ENCODE peak calls at places on chromosomes 5 and 9, in six cellular contexts. B, J, U, G, N and A are unnamed samples.

GRCh38 chr5:59828623-59829022 is 64.9 kb downstream of the PDE4D start:
- DNase-seq in B (no peak), J (no peak), U (no peak), G (peak), N (no peak), A (no peak)

GRCh38 chr9:120452631-120453030 is 127.3 kb downstream of the CDK5RAP2 start:
- DNase-seq in B (no peak), J (no peak), U (no peak), G (no peak), N (no peak), A (no peak)

GRCh38 chr5:54646285-54647101 is 128.9 kb downstream of the SNX18 start:
- DNase-seq in B (peak), J (peak), U (peak), G (peak), N (peak), A (peak)

GRCh38 chr9:70861376-70861775 is 260.0 kb downstream of the TRPM3 start:
- DNase-seq in B (no peak), J (no peak), U (no peak), G (no peak), N (no peak), A (no peak)

GRCh38 chr5:146084376-146084775 is 21.0 kb downstream of the PLAC8L1 start:
- DNase-seq in B (no peak), J (no peak), U (no peak), G (no peak), N (no peak), A (no peak)

GRCh38 chr5:79959407-79959806 is 31.7 kb downstream of the MTX3 start:
- DNase-seq in B (no peak), J (no peak), U (no peak), G (no peak), N (no peak), A (no peak)

GRCh38 chr9:32350682-32351081 is 33.8 kb upstream of the ACO1 start:
- DNase-seq in B (no peak), J (peak), U (no peak), G (peak), N (no peak), A (no peak)

GRCh38 chr5:93607367-93608258 is 24.6 kb downstream of the NR2F1 start:
- DNase-seq in B (no peak), J (peak), U (no peak), G (peak), N (no peak), A (no peak)

GRCh38 chr5:139774980-139775654 is 20.5 kb upstream of the PSD2 start:
- DNase-seq in B (peak), J (peak), U (no peak), G (peak), N (peak), A (no peak)

GRCh38 chr9:73543727-73544126 is 392.1 kb downstream of the ANXA1 start:
- DNase-seq in B (no peak), J (no peak), U (no peak), G (no peak), N (no peak), A (no peak)

GRCh38 chr9:113570749-113571711 is 107.5 kb downstream of the RGS3 start:
- DNase-seq in B (no peak), J (no peak), U (no peak), G (peak), N (no peak), A (no peak)

GRCh38 chr9:89872913-89873707 is 268.3 kb downstream of the GADD45G start:
- DNase-seq in B (no peak), J (no peak), U (no peak), G (no peak), N (no peak), A (no peak)

GRCh38 chr5:176620333-176620981 is 9.9 kb downstream of the SNCB start:
- DNase-seq in B (no peak), J (peak), U (no peak), G (no peak), N (no peak), A (no peak)

GRCh38 chr9:36517131-36517530 is 55.6 kb upstream of the MELK start:
- DNase-seq in B (no peak), J (no peak), U (no peak), G (peak), N (no peak), A (peak)

GRCh38 chr9:97527626-97528528 is 26.4 kb downstream of the TMOD1 start:
- DNase-seq in B (no peak), J (no peak), U (no peak), G (no peak), N (no peak), A (no peak)

GRCh38 chr9:32500768-32501167 is 25.2 kb downstream of the RIGI start:
- DNase-seq in B (no peak), J (no peak), U (no peak), G (peak), N (no peak), A (peak)

GRCh38 chr5:135332519-135333150 is 66.4 kb downstream of the MACROH2A1 start:
- DNase-seq in B (no peak), J (peak), U (peak), G (peak), N (no peak), A (peak)

GRCh38 chr5:16540421-16540820 is 74.8 kb upstream of the ZNF622 start:
- DNase-seq in B (no peak), J (peak), U (no peak), G (peak), N (no peak), A (peak)

GRCh38 chr9:108271646-108272349 is 584.0 kb downstream of the ACTL7B start:
- DNase-seq in B (no peak), J (peak), U (peak), G (peak), N (no peak), A (peak)
- H3K4me3 ChIP-seq in B (peak), J (peak), U (peak), G (peak), N (no peak), A (peak)

DNA sequence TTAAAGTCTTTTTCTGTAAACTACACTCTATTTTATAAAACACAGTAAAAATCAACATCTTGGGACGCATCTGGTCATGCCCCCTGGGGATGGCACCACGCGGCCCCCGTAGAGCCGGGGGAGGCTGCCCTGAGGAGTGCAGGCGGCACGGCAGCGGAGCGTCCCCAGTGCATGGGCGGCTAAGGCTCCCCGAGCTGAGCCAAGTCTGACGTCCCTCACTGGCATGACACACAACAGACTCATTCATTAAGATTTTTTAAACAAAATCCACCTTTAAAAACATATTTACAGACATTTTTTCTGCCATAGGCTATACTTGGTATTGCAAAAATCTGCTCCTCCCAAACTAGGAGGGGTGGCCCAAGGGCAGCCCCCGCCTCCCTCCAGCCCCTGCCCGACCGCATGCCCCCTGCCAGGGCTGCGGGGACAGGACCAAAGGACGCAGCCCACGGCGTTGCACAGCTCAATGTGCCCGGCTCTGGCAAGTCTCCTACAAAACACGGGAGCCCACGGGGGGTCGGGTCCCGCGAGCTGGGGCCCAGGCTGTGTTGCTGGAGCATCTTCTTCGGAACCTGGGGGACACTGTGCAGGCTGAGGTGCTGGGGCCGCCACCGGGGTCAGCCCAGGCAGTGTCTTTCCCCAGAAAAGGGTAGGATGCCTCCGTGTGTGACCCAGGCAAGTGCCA is 11.8 kb upstream of the SEC16A start:
- DNase-seq in B (no peak), J (no peak), U (no peak), G (peak), N (no peak), A (no peak)
- TF ChIP-seq CTCF in B (no peak), J (no peak), U (no peak), G (no peak), N (no peak), A (no peak)

DNA sequence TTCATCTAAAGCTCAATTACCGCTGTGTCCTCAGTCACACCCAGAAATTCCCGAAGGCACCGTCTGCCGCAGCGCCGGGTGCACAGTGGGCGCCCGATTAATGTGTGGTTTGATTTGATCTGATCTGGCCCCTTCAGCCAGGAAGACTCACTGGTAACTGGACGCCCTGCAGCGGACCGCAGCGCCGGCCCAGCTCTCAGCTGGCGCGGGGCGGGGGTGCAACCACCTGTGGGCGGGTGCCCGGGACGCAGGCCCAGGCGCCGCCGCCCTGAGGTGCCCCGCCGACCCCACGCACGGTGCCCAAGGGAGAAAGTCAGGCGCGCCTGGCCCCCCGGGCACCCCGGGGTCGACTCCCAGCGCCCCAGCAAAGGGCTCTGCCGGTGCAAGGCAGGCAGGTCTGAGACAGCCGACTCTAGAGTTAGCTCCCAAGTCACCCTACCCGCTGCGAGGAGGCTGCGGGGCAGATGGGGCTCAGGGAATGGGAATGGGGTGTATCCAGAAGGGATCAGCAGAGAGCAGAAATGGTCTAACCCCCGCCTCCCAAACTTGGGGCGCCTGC is 1.7 kb downstream of the EPB41L4B start:
- DNase-seq in B (no peak), J (no peak), U (no peak), G (peak), N (peak), A (no peak)
- H3K4me3 ChIP-seq in B (peak), J (no peak), U (peak), G (no peak), N (peak), A (peak)

GRCh38 chr9:128393971-128394370 is 22.8 kb downstream of the URM1 start:
- DNase-seq in B (no peak), J (no peak), U (no peak), G (no peak), N (no peak), A (no peak)

GRCh38 chr9:128394404-128395168 is 23.4 kb downstream of the URM1 start:
- DNase-seq in B (no peak), J (no peak), U (no peak), G (no peak), N (no peak), A (no peak)

GRCh38 chr9:128399851-128400250 is 20.8 kb upstream of the CERCAM start:
- DNase-seq in B (no peak), J (no peak), U (no peak), G (no peak), N (no peak), A (no peak)

GRCh38 chr9:128396970-128397613 is 23.6 kb upstream of the CERCAM start:
- DNase-seq in B (no peak), J (no peak), U (no peak), G (no peak), N (no peak), A (no peak)

DNA sequence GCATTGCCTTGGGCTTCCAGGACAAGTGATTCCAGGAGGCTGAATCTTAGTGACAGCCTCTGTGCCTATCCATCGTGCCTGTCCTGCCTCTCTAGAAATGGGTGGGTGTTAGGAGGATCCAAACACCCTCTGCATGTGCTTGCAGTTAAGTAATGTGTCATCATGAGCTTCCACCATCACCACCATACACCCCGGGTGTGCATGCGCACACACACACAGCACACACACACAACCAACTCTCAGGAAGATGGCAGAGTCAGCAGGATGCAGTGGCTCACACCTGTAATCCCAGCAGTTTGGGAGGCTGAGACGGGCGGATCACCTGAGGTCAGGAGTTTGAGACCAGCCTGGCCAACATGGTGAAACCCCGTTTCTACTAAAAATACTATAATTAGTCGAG is 22.8 kb upstream of the CERCAM start:
- DNase-seq in B (no peak), J (no peak), U (no peak), G (no peak), N (no peak), A (no peak)
- TF ChIP-seq CTCF in B (no peak), J (no peak), U (no peak), G (no peak), N (no peak), A (no peak)

GRCh38 chr5:31106259-31106658 is 87.2 kb upstream of the CDH6 start:
- DNase-seq in B (no peak), J (no peak), U (no peak), G (peak), N (no peak), A (peak)

GRCh38 chr5:31104775-31105174 is 88.7 kb upstream of the CDH6 start:
- DNase-seq in B (no peak), J (no peak), U (no peak), G (no peak), N (no peak), A (no peak)

DNA sequence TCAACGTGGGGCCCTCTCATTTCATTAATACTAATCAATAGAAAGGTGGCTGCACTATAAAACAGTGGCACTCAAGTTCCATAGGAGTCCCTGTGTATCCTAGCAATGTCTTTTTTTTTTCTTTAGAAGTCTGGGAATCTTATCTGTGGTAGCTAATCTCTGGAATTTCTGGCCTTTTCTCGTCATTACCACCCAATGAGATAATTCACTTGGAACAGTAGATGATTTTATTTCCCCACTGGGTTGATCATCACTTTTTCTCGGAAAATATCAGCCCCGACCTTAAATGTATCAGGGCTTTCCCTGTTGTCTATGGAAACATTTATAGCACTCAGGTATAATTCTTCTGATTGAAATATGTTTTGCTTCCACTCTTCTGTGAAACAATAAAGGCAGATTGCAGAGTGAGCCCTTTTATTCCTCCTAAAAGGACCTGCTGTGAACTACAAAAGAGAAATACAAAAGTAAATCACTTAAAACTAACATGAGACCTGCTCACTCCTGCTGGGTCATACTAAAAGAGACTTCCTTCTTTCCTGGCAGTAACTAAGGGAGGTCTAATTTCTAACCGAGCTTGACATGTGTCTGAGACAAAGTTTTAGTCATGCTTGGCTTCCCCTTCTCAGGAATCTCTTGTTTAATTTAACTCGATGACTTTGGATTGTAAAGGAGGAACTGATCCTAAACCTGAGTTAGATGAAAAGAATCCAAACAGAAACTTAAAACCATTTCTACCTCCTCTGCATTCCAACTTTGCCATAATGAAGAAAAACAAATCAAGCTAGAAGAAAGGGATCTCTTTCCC is 86.5 kb upstream of the CDH6 start:
- DNase-seq in B (no peak), J (peak), U (peak), G (peak), N (no peak), A (peak)
- H3K4me3 ChIP-seq in B (no peak), J (no peak), U (no peak), G (no peak), N (no peak), A (no peak)

GRCh38 chr5:127320032-127320945 is 29.7 kb downstream of the MEGF10 start:
- DNase-seq in B (no peak), J (peak), U (no peak), G (peak), N (no peak), A (no peak)
- TF ChIP-seq CTCF in B (no peak), J (no peak), U (no peak), G (no peak), N (no peak), A (no peak)

GRCh38 chr5:154729613-154730012 is 25.6 kb upstream of the LARP1 start:
- DNase-seq in B (no peak), J (no peak), U (no peak), G (no peak), N (no peak), A (no peak)

GRCh38 chr5:154732212-154732611 is 23.0 kb upstream of the LARP1 start:
- DNase-seq in B (no peak), J (no peak), U (no peak), G (no peak), N (no peak), A (no peak)

GRCh38 chr5:154727361-154727760 is 27.8 kb upstream of the LARP1 start:
- DNase-seq in B (no peak), J (no peak), U (no peak), G (no peak), N (no peak), A (no peak)

GRCh38 chr5:154723740-154724505 is 31.3 kb upstream of the LARP1 start:
- DNase-seq in B (no peak), J (peak), U (peak), G (peak), N (no peak), A (no peak)

GRCh38 chr5:154728884-154729283 is 26.3 kb upstream of the LARP1 start:
- DNase-seq in B (no peak), J (no peak), U (no peak), G (no peak), N (no peak), A (no peak)
- H3K4me3 ChIP-seq in B (no peak), J (no peak), U (no peak), G (no peak), N (no peak), A (no peak)

DNA sequence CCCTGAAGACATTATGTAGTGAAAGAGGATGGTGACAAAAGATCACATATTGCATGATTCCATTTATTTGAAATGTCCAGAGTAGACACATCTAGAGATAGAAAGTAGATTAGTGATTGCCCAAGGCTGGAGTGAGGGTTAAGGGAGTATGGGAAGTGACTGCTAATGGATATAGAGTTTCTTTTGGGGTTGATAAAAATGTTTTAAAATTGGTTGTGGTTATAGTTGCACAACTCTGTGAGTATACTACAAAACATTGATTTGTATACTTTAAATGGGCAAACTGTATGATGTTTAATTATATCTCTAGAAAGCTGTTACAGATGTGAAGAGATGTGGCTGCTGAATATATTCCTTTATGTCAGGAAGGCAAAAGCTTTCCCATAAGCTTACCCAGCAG is 202.8 kb downstream of the CCDC171 start:
- DNase-seq in B (no peak), J (no peak), U (no peak), G (no peak), N (no peak), A (no peak)
- TF ChIP-seq CTCF in B (no peak), J (no peak), U (no peak), G (no peak), N (no peak), A (no peak)

GRCh38 chr5:181042036-181042435 is 2.0 kb downstream of the BTNL9 start:
- DNase-seq in B (no peak), J (no peak), U (no peak), G (no peak), N (no peak), A (no peak)

GRCh38 chr5:181042722-181043121 is 2.7 kb downstream of the BTNL9 start:
- DNase-seq in B (no peak), J (no peak), U (no peak), G (no peak), N (no peak), A (no peak)

GRCh38 chr5:181039471-181039870 is 595 bp upstream of the BTNL9 start:
- DNase-seq in B (no peak), J (no peak), U (no peak), G (no peak), N (no peak), A (no peak)

GRCh38 chr5:181039961-181040915 is at the start of gene BTNL9:
- DNase-seq in B (no peak), J (no peak), U (no peak), G (no peak), N (no peak), A (no peak)

DNA sequence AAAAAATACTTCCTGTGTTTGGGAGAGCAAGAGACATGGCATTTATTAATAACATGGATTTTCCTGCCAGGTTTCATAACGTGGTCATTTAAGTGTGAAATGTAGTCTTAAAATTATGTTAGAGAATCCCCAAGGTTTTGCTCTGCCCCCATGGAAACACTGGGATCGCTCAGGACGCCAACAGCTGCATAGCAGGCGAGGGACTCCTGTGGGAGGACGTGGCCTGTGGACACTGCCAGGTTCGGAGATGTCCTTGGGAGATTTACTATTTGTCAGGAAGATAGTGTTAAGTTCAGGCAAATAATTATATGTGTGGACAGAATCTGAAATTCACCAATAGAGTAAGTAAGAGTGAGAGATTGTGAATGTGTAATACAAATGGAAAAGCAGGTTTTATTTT is 977 bp downstream of the BTNL9 start:
- DNase-seq in B (no peak), J (no peak), U (no peak), G (no peak), N (no peak), A (no peak)
- H3K4me3 ChIP-seq in B (peak), J (no peak), U (no peak), G (no peak), N (no peak), A (no peak)